ENCODE peak calls at places on chromosomes 16 and 17, in seven cellular contexts. One of them, this sample, is unnamed. For H3K4me1, the result is how much of the 10 kb centered on the place peaks cover.

GRCh38 chr17:78738245-78738644 is 43.8 kb downstream of the CYTH1 start:
- DNase-seq in HepG2: no peak
- DNase-seq in HCT116: no peak
- DNase-seq in K562: no peak
- DNase-seq in NT2/D1: no peak
- DNase-seq in SK-N-SH: no peak
- DNase-seq in GM12878: no peak
- DNase-seq in this sample: no peak

GRCh38 chr16:12065866-12066545 is 89.5 kb downstream of the SNX29 start:
- DNase-seq in HepG2: no peak
- DNase-seq in GM12878: no peak
- DNase-seq in K562: no peak
- DNase-seq in HCT116: no peak
- DNase-seq in NT2/D1: no peak
- DNase-seq in SK-N-SH: no peak
- DNase-seq in this sample: no peak

GRCh38 chr16:79469999-79470398 is 130.5 kb downstream of the MAF start:
- DNase-seq in K562: no peak
- DNase-seq in HepG2: no peak
- DNase-seq in NT2/D1: no peak
- DNase-seq in HCT116: no peak
- DNase-seq in SK-N-SH: no peak
- DNase-seq in GM12878: no peak
- DNase-seq in this sample: no peak

GRCh38 chr16:7392206-7392605 is 59.6 kb downstream of the RBFOX1 start:
- DNase-seq in HCT116: no peak
- DNase-seq in SK-N-SH: no peak
- DNase-seq in GM12878: no peak
- DNase-seq in K562: no peak
- DNase-seq in NT2/D1: no peak
- DNase-seq in HepG2: no peak
- DNase-seq in this sample: no peak

GRCh38 chr16:50407351-50407750 is 38.6 kb upstream of the BRD7 start:
- DNase-seq in HepG2: no peak
- DNase-seq in SK-N-SH: no peak
- DNase-seq in NT2/D1: no peak
- DNase-seq in GM12878: no peak
- DNase-seq in K562: no peak
- DNase-seq in HCT116: no peak
- DNase-seq in this sample: no peak

GRCh38 chr16:4570688-4571321 is 14.7 kb downstream of the C16orf96 start:
- DNase-seq in GM12878: no peak
- DNase-seq in HepG2: no peak
- DNase-seq in K562: no peak
- DNase-seq in NT2/D1: peak
- DNase-seq in SK-N-SH: no peak
- DNase-seq in HCT116: no peak
- DNase-seq in this sample: peak

GRCh38 chr16:74562117-74562516 is 44.8 kb downstream of the GLG1 start:
- DNase-seq in HepG2: no peak
- DNase-seq in HCT116: no peak
- DNase-seq in NT2/D1: no peak
- DNase-seq in K562: no peak
- DNase-seq in SK-N-SH: no peak
- DNase-seq in GM12878: no peak
- DNase-seq in this sample: no peak

GRCh38 chr16:57809843-57810196 is 7.5 kb upstream of the KIFC3 start:
- DNase-seq in HCT116: no peak
- DNase-seq in SK-N-SH: no peak
- DNase-seq in NT2/D1: no peak
- DNase-seq in GM12878: no peak
- DNase-seq in K562: no peak
- DNase-seq in HepG2: no peak
- DNase-seq in this sample: no peak

GRCh38 chr17:31691251-31691905 is 167.7 kb downstream of the COPRS start:
- DNase-seq in NT2/D1: no peak
- DNase-seq in SK-N-SH: no peak
- DNase-seq in K562: no peak
- DNase-seq in HepG2: no peak
- DNase-seq in GM12878: no peak
- DNase-seq in HCT116: no peak
- DNase-seq in this sample: no peak

GRCh38 chr17:31687505-31688126 is 171.4 kb downstream of the COPRS start:
- DNase-seq in GM12878: no peak
- DNase-seq in HepG2: no peak
- DNase-seq in HCT116: no peak
- DNase-seq in NT2/D1: no peak
- DNase-seq in SK-N-SH: no peak
- DNase-seq in K562: no peak
- DNase-seq in this sample: no peak

GRCh38 chr17:31692632-31693031 is 166.4 kb downstream of the COPRS start:
- DNase-seq in HepG2: no peak
- DNase-seq in NT2/D1: no peak
- DNase-seq in K562: no peak
- DNase-seq in HCT116: no peak
- DNase-seq in GM12878: no peak
- DNase-seq in SK-N-SH: no peak
- DNase-seq in this sample: peak

GRCh38 chr17:31688704-31689103 is 170.3 kb downstream of the COPRS start:
- DNase-seq in NT2/D1: no peak
- DNase-seq in K562: no peak
- DNase-seq in SK-N-SH: no peak
- DNase-seq in GM12878: no peak
- DNase-seq in HepG2: no peak
- DNase-seq in HCT116: no peak
- DNase-seq in this sample: no peak

GRCh38 chr17:31690118-31690517 is 168.9 kb downstream of the COPRS start:
- DNase-seq in GM12878: no peak
- DNase-seq in NT2/D1: no peak
- DNase-seq in HepG2: no peak
- DNase-seq in SK-N-SH: no peak
- DNase-seq in HCT116: no peak
- DNase-seq in K562: no peak
- DNase-seq in this sample: no peak
- TF ChIP-seq YY1 in GM12878: no peak
- TF ChIP-seq YY1 in NT2/D1: no peak
- TF ChIP-seq YY1 in HepG2: no peak
- TF ChIP-seq YY1 in SK-N-SH: no peak
- TF ChIP-seq YY1 in HCT116: no peak
- TF ChIP-seq YY1 in K562: no peak
- TF ChIP-seq YY1 in this sample: no peak

DNA sequence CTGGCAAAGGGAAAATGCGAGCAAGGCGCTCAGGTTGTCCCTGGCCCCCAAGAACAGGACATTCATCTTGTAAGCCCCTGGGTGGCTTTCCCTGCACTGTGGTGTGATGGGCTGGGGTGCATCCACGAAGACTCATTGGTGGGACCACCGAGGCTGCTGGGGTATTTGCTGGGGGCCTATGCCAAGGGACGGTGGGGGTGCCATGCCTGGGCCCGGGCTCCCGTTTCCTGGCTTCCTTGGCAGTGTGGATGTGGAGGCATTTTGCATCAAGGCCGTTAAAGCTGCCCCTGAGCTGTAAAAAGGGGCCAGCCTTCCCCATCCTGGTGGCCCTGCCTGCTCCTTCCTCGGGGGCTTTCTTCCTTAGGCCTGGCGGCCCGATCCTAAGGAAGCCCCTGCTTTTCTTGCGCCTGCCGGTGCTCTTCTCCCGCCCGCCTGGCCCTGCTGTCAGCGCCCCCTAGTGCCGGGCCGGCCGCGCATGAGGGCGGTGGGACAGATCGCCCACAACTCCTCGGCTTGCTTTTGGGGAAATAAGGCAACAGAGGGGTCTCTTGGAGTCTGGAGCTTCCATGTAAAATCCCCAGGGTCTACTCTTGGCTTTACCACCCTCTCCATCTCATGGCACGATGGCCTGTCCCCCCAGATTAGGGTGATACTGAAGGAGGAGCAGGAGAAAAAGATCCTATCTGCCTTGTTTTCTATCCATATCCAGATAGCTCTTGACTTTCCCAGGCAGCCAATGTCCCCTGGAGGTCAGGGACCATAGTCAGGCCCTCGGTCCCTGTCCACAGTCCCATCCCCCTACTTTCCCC is 9.8 kb upstream of the TBX2 start:
- DNase-seq in SK-N-SH: peak
- DNase-seq in GM12878: no peak
- DNase-seq in HCT116: no peak
- DNase-seq in NT2/D1: no peak
- DNase-seq in HepG2: no peak
- DNase-seq in K562: peak
- DNase-seq in this sample: no peak
- H3K4me1 ChIP-seq in SK-N-SH: half or more
- H3K4me1 ChIP-seq in GM12878: under half
- H3K4me1 ChIP-seq in HCT116: under half
- H3K4me1 ChIP-seq in NT2/D1: under half
- H3K4me1 ChIP-seq in HepG2: half or more
- H3K4me1 ChIP-seq in K562: under half
- H3K4me1 ChIP-seq in this sample: under half

DNA sequence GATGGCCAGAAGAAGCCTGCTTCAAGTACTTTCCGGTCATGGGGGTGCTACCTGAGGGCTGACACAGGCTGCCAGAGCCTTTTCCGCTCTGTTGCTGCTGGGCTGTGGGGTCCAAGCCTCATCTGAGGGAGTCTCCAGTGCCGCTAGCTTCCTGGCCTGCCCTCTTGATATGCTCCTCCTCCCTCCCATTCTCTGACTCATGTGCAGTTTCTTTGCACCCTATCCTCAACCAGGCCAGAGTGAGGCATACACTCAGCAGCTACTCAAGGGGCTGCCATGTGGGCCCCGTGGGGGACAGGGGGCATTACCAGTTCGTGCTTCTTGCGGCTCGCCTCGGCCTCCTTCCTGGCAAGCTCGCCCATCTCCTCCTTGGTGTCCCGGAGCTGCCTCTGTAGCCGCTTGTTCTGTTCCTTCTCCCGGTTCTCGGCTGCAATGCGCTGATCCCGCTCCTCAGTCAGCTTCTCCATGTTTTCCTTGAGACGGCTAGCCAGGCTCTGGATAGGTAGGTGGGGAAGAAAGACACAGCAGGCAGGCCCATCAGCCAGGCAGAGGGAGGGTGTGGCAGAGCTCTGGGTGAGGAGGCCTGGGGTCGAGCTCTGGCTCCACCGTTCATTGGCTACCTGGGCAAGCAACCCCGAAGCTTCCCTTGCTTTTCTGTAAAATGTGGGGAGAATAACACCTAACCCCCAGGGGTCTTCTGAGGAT is 43.8 kb downstream of the PIPOX start:
- DNase-seq in HepG2: no peak
- DNase-seq in SK-N-SH: no peak
- DNase-seq in HCT116: no peak
- DNase-seq in GM12878: no peak
- DNase-seq in K562: no peak
- DNase-seq in NT2/D1: peak
- DNase-seq in this sample: no peak
- TF ChIP-seq YY1 in HepG2: no peak
- TF ChIP-seq YY1 in SK-N-SH: no peak
- TF ChIP-seq YY1 in HCT116: no peak
- TF ChIP-seq YY1 in GM12878: no peak
- TF ChIP-seq YY1 in K562: no peak
- TF ChIP-seq YY1 in NT2/D1: no peak
- TF ChIP-seq YY1 in this sample: no peak

DNA sequence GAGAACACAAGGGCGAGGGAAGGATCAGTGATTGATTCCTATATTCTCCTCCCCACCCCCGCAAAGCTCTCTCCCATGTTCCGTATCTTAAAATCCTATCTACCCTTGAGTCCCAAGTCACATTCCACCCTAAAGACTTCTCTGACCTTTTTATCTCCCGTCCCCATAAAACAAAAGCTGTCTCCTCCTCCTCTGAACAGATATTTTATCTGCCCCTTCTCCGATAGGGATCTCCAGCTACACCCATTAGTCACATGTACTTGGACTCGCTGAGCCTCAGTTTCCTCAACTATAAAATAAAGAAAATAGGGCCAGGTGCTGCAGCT is 12.8 kb downstream of the GGA2 start:
- DNase-seq in NT2/D1: no peak
- DNase-seq in HCT116: no peak
- DNase-seq in HepG2: no peak
- DNase-seq in SK-N-SH: no peak
- DNase-seq in GM12878: no peak
- DNase-seq in K562: no peak
- DNase-seq in this sample: no peak
- H3K4me1 ChIP-seq in NT2/D1: under half
- H3K4me1 ChIP-seq in HCT116: under half
- H3K4me1 ChIP-seq in HepG2: under half
- H3K4me1 ChIP-seq in SK-N-SH: under half
- H3K4me1 ChIP-seq in GM12878: under half
- H3K4me1 ChIP-seq in K562: under half
- H3K4me1 ChIP-seq in this sample: under half

GRCh38 chr16:48384982-48385271 is 286 bp downstream of the SIAH1 start:
- DNase-seq in HepG2: no peak
- DNase-seq in GM12878: no peak
- DNase-seq in K562: peak
- DNase-seq in NT2/D1: no peak
- DNase-seq in HCT116: no peak
- DNase-seq in SK-N-SH: no peak
- DNase-seq in this sample: no peak
- TF ChIP-seq YY1 in HepG2: no peak
- TF ChIP-seq YY1 in GM12878: no peak
- TF ChIP-seq YY1 in K562: peak
- TF ChIP-seq YY1 in NT2/D1: no peak
- TF ChIP-seq YY1 in HCT116: no peak
- TF ChIP-seq YY1 in SK-N-SH: peak
- TF ChIP-seq YY1 in this sample: no peak

GRCh38 chr16:89437251-89437987 is 52.9 kb downstream of the ANKRD11 start:
- DNase-seq in K562: no peak
- DNase-seq in GM12878: no peak
- DNase-seq in SK-N-SH: no peak
- DNase-seq in HCT116: no peak
- DNase-seq in NT2/D1: no peak
- DNase-seq in HepG2: no peak
- DNase-seq in this sample: no peak
- H3K4me1 ChIP-seq in K562: under half
- H3K4me1 ChIP-seq in GM12878: under half
- H3K4me1 ChIP-seq in SK-N-SH: under half
- H3K4me1 ChIP-seq in HCT116: under half
- H3K4me1 ChIP-seq in NT2/D1: under half
- H3K4me1 ChIP-seq in HepG2: half or more
- H3K4me1 ChIP-seq in this sample: under half

DNA sequence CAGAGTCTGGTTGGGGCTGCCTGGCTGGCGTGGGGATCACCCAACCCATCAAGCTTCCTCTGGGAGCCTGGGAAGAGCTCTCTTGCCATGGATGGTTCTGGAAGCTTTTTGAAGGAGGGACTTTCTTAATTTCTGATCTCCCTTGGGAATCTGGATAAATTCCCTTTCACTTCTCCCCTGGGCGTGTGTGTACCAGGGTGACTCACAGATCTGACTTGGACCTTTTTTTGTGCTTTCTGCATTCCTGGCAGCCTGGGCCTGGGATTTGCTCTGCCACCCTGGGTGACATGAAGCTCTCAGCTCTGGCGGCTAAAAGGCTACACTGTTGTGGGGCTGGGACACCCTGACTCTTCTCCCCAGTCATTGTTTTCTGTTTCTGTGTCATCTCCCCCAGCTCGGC is 70.1 kb downstream of the ABCC1 start:
- DNase-seq in HCT116: peak
- DNase-seq in HepG2: no peak
- DNase-seq in NT2/D1: no peak
- DNase-seq in SK-N-SH: no peak
- DNase-seq in GM12878: no peak
- DNase-seq in K562: no peak
- DNase-seq in this sample: no peak
- TF ChIP-seq YY1 in HCT116: no peak
- TF ChIP-seq YY1 in HepG2: no peak
- TF ChIP-seq YY1 in NT2/D1: no peak
- TF ChIP-seq YY1 in SK-N-SH: no peak
- TF ChIP-seq YY1 in GM12878: no peak
- TF ChIP-seq YY1 in K562: no peak
- TF ChIP-seq YY1 in this sample: no peak